ENCODE peak calls at places on chromosomes 2 and 18, in six cellular contexts. X is naive thymus-derived CD4-positive, alpha-beta T cell; K is transverse colon; N is upper lobe of right lung; M is colonic mucosa; J is adipocyte. O is an unnamed sample. For H3K4me1 and H3K27me3, the result is how much of the 10 kb centered on the place peaks cover.

GRCh38 chr2:44358498-44358897 is 2.8 kb downstream of the PREPL start:
- DNase-seq in K (peak), M (peak), X (no peak), J (peak), N (peak), O (peak)

GRCh38 chr2:18833941-18834340 is 244.6 kb upstream of the NT5C1B start:
- DNase-seq in X (no peak), K (no peak), N (no peak), M (no peak), J (no peak), O (no peak)

GRCh38 chr2:56348382-56348781 is 164.6 kb downstream of the CCDC85A start:
- DNase-seq in J (no peak), M (no peak), N (no peak), X (no peak), K (no peak), O (no peak)

GRCh38 chr18:70377857-70378701 is 89.2 kb downstream of the SOCS6 start:
- DNase-seq in X (no peak), J (no peak), M (no peak), N (no peak), K (no peak), O (no peak)

GRCh38 chr2:53827398-53828175 is 32.2 kb downstream of the GPR75 start:
- DNase-seq in M (no peak), X (no peak), K (no peak), N (no peak), J (no peak), O (no peak)

GRCh38 chr18:12296457-12296856 is 11.6 kb upstream of the TUBB6 start:
- DNase-seq in N (peak), K (no peak), J (no peak), X (no peak), M (no peak), O (no peak)

GRCh38 chr2:118153433-118153832 is 65.2 kb downstream of the INSIG2 start:
- DNase-seq in K (no peak), N (no peak), X (no peak), J (no peak), M (no peak), O (no peak)

GRCh38 chr2:171410101-171410500 is 23.7 kb downstream of the METTL8 start:
- DNase-seq in K (no peak), X (no peak), N (no peak), J (peak), M (no peak), O (no peak)

GRCh38 chr2:68287580-68288441 is 31.9 kb downstream of the CNRIP1 start:
- DNase-seq in M (peak), K (no peak), J (peak), N (no peak), X (no peak), O (no peak)

GRCh38 chr18:79518683-79519128 is 123.0 kb downstream of the NFATC1 start:
- DNase-seq in N (peak), J (no peak), M (peak), K (no peak), X (no peak), O (peak)

GRCh38 chr18:32450026-32450681 is 20.5 kb downstream of the GAREM1 start:
- DNase-seq in N (no peak), X (no peak), K (no peak), J (no peak), M (no peak), O (no peak)

GRCh38 chr2:206614825-206615224 is 27.5 kb upstream of the FAM237A start:
- DNase-seq in N (no peak), K (no peak), X (no peak), M (no peak), J (no peak), O (no peak)

GRCh38 chr2:168246072-168246482 is 1.3 kb downstream of the STK39 start:
- DNase-seq in M (no peak), J (no peak), N (no peak), X (no peak), K (no peak), O (no peak)

GRCh38 chr2:133591164-133591563 is 22.9 kb upstream of the NCKAP5 start:
- DNase-seq in M (peak), N (no peak), J (no peak), K (peak), X (no peak), O (peak)

GRCh38 chr2:217092710-217093379 is 233.0 kb upstream of the TNP1 start:
- DNase-seq in X (no peak), K (no peak), M (no peak), J (no peak), N (no peak), O (no peak)

GRCh38 chr18:54416459-54416858 is 58.8 kb downstream of the C18orf54 start:
- DNase-seq in X (no peak), N (no peak), K (no peak), J (peak), M (no peak), O (no peak)

GRCh38 chr2:179837408-179837807 is 24.0 kb downstream of the ZNF385B start:
- DNase-seq in K (no peak), X (no peak), M (no peak), J (peak), N (no peak), O (no peak)

GRCh38 chr18:22552899-22553460 is 135.3 kb upstream of the CTAGE1 start:
- DNase-seq in X (no peak), M (no peak), N (no peak), K (no peak), J (no peak), O (no peak)

GRCh38 chr2:117875786-117876185 is 61.3 kb downstream of the DDX18 start:
- DNase-seq in J (no peak), K (no peak), X (no peak), N (no peak), M (no peak), O (no peak)

GRCh38 chr18:2932247-2933181 is 80.4 kb downstream of the LPIN2 start:
- DNase-seq in J (peak), N (no peak), K (no peak), M (peak), X (peak), O (no peak)

GRCh38 chr2:10934979-10935350 is 23.2 kb downstream of the KCNF1 start:
- DNase-seq in K (no peak), M (no peak), J (no peak), N (no peak), X (no peak), O (no peak)

GRCh38 chr2:120344991-120345975 is 653 bp upstream of the INHBB start:
- DNase-seq in M (no peak), X (no peak), J (peak), N (no peak), K (no peak), O (no peak)

GRCh38 chr18:72652990-72653593 is 109.0 kb upstream of the CBLN2 start:
- DNase-seq in J (peak), K (peak), X (no peak), N (no peak), M (peak), O (no peak)

GRCh38 chr2:55106148-55106547 is 55.9 kb upstream of the RTN4 start:
- DNase-seq in J (peak), K (no peak), N (no peak), X (no peak), M (no peak), O (no peak)
- H3K4me1 ChIP-seq in J (half or more), K (under half), N (under half), X (under half), M (under half), O (under half)

GRCh38 chr2:208186921-208187320 is 2.9 kb downstream of the C2orf80 start:
- DNase-seq in K (no peak), M (no peak), N (no peak), X (no peak), J (no peak), O (no peak)

GRCh38 chr2:208183526-208183925 is 6.3 kb downstream of the C2orf80 start:
- DNase-seq in N (no peak), J (no peak), K (no peak), X (no peak), M (no peak), O (no peak)

GRCh38 chr2:208186465-208186864 is 3.4 kb downstream of the C2orf80 start:
- DNase-seq in M (no peak), K (no peak), J (no peak), X (no peak), N (no peak), O (no peak)

GRCh38 chr2:208182835-208183234 is 7.0 kb downstream of the C2orf80 start:
- DNase-seq in N (no peak), M (no peak), J (no peak), K (no peak), X (no peak), O (no peak)

DNA sequence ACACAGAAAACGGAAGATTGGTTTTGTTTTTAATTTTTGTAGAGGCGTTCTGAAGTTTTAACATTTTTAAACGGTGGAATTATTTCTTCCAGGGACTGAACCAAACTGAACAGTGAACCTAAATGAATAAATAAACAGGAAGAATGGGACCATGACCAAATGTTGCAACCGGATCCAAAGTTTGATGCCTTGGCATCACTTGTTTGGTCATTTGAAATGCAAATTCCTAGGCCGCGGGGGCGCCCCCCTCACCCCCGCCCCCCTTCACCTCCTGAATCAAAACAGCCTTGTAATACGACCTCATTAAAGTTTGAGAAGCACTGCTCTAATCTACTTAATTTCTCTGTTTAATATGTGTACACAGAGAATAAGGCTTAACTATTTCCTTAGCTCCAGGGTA is 5.9 kb downstream of the C2orf80 start:
- DNase-seq in J (peak), M (no peak), N (no peak), X (no peak), K (no peak), O (no peak)
- H3K4me3 ChIP-seq in J (no peak), M (no peak), N (no peak), X (no peak), K (no peak), O (no peak)

DNA sequence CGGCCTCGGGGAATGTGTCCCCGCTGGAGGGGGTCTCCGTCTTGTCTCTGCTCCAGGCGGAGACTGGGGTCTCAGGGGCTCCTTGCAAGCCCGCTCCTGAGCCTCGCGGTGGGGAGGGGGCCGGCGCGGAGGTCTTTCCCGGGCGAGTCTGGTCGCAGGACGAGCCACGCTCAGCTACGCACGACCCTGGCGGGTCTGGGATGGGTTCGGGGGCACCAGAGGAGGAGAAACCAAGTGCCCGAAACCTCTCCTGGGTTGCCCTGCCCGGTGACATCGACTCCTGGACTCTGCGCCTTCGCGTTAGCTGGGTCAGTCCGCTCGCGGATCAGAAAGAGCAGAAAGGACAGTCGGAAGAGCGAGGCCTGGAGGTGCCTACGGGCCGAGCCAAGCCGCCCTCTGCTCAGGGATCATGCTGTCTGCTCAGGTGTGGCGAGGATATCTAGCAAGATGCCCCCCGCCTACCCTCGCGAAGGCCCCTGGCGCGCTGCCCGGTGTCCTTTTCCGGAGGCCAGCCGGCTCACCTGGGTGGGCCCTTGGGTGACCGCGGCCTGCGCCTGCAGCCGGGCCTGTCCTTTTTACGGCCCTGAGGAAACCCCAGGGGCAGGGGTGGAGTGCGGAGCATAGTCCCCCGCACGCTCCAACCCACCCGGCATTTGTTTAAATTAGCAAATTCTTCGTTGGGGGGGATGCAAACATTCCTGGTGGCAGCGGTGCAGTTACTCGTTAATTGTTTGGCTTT is 58.7 kb downstream of the SNORC start:
- DNase-seq in K (no peak), N (no peak), J (no peak), M (no peak), X (no peak), O (no peak)
- H3K27me3 ChIP-seq in K (under half), N (half or more), J (under half), M (under half), X (under half), O (under half)

GRCh38 chr2:1595274-1595673 is 149.0 kb downstream of the PXDN start:
- DNase-seq in J (no peak), X (no peak), N (peak), K (no peak), M (no peak), O (no peak)

GRCh38 chr2:1594281-1595171 is 149.8 kb downstream of the PXDN start:
- DNase-seq in M (no peak), J (no peak), X (no peak), K (no peak), N (peak), O (no peak)

GRCh38 chr2:1591978-1592907 is 152.1 kb downstream of the PXDN start:
- DNase-seq in X (no peak), K (peak), N (peak), J (no peak), M (peak), O (peak)

GRCh38 chr2:1591461-1591770 is 152.9 kb downstream of the PXDN start:
- DNase-seq in N (peak), J (no peak), M (no peak), X (no peak), K (no peak), O (no peak)

DNA sequence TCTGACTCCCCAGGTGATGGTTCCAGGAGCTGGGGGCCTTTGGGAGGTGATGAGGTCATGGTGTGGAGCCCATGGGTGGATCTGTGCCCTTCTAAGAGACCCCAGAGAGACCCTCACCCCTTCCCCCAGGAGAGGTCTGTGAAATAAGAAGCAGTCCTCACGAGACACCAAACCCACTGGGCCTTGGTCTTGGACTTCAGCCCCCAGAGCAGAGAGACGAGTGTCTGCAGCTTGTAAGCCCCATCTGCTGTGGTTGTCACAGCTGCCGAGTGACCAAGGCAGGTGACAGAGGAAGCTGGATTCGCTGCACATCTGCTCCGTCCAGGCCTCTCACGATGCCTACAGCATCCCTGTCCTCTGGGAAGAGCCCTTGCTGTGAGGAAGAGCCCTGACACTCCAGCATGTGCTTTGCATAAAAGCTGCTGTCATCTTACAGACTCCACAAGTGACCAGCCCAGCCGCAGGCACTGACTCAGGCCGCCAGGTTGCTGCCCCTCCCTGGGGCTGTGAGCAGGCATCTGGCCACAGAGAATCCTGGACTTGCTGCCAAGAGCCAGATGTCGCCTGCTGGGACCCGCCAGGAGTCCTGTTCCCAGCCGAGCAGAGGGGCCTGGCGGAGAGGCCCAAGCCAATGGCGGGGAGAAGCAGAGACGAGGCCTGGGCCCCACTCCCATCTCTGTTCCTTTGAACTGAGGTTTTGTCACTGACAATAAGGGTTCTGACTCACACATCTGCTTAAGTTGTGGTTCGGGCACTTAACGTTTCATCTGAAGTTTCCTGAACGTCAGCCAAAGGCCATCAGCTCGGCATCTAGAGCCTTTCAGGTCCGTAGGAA is 150.7 kb downstream of the PXDN start:
- DNase-seq in N (peak), K (no peak), J (peak), M (no peak), X (no peak), O (peak)
- H3K4me1 ChIP-seq in N (under half), K (under half), J (under half), M (under half), X (under half), O (under half)

DNA sequence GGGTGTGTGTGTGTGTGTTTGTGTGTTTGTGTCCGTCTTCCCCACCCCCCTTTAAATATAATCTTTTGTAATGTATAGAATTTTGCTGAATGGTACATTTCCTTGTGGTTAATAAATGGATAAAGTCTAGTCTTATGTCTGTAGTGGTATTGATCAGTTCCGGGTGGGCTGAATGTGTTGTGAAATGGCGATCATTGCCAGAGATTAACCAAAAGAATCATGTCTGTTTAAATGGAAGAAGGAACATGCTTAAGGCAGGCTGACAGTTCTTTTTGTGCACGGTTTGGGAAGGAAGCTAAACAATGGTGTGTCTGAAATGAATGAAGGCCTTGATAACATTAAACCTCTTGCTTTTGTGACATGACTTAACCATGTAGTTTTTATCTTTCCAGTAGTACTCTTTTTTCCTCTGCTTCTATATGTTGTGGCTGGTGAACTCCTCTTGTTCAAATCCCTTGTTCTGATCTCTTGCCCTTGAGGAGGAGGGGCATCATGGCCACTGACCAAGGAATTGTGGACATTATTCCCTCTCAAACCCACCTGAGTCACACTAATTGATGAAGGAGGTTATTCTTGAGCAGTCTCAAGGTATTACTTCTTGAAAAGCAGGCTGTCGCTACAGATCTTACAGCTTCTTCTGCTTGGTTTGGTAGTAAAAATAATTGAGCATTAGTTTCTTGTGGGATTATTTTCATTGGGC is 1.7 kb downstream of the ACVR2A start:
- DNase-seq in X (no peak), J (peak), K (no peak), M (no peak), N (no peak), O (no peak)
- H3K4me3 ChIP-seq in X (no peak), J (peak), K (peak), M (peak), N (peak), O (peak)

GRCh38 chr2:16019060-16019475 is 78.7 kb downstream of the MYCN start:
- DNase-seq in K (no peak), N (no peak), M (no peak), J (no peak), X (no peak), O (no peak)

GRCh38 chr2:16019617-16020351 is 79.4 kb downstream of the MYCN start:
- DNase-seq in X (no peak), M (no peak), K (no peak), J (no peak), N (no peak), O (no peak)

GRCh38 chr2:16018277-16019059 is 78.1 kb downstream of the MYCN start:
- DNase-seq in J (no peak), M (no peak), N (no peak), K (no peak), X (no peak), O (no peak)

GRCh38 chr2:16021611-16022363 is 81.4 kb downstream of the MYCN start:
- DNase-seq in M (no peak), X (no peak), K (no peak), J (no peak), N (no peak), O (no peak)

GRCh38 chr2:16020389-16021008 is 80.1 kb downstream of the MYCN start:
- DNase-seq in N (no peak), J (no peak), X (no peak), M (no peak), K (no peak), O (no peak)
- H3K27me3 ChIP-seq in N (under half), J (under half), X (under half), M (under half), K (under half), O (under half)

DNA sequence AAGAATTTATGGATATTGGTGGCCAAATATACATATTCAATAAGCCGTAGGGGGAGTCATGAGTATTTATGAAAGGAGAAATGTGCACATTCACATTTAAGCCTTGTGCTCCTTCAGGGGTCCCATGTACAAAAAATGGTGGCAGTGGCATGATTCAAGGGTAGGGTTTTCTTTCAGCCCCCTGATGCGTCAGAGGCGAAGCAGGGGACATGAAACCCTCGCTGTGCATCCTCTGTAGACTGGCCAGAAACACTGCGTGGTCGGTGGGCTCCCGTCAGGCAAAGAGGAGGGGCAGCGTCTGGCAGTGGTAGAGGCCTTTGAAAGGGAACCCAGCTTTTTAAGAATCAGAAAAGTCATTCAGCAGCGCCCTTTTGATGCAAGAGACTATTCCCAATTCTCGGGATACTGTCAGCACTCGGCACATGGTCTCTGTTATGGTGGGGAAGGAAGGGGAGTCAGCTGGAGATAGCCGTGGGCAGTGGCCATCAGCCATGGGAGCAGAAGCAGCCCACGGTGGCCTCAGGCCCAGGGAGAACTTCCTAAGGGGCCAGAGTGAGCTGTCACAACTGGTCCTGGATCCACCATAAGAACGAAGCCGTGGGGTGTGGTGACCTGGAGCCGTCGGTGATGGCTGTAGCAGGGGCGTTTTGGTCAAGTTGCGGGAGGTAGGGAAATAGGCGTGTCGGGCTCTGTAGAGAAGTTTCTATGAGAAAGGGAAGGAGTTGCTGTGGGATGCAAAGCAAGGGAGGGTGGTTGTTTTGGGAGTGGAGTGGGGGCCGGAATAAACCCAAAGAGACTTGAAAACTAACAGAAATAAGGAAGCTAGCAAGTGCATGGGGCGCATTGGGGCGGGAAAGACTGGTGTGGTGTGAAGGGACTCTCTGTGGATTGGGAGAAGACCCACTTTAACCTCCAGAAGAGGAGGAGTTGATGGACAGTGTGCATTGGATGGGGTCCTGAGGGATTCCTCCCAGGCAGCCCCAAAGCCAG is 95.6 kb downstream of the SH3BP4 start:
- DNase-seq in M (peak), J (no peak), X (no peak), K (no peak), N (peak), O (peak)
- H3K4me1 ChIP-seq in M (under half), J (under half), X (under half), K (under half), N (under half), O (under half)

GRCh38 chr2:229714080-229714735 is at the start of gene DNER:
- DNase-seq in N (no peak), J (peak), K (peak), M (peak), X (no peak), O (no peak)
- H3K4me3 ChIP-seq in N (peak), J (peak), K (peak), M (peak), X (no peak), O (peak)